ENCODE peak calls at places on chromosome 12, in six cellular contexts. Y is fibroblast of lung; A is CD8-positive, alpha-beta T cell; E is left ventricle myocardium inferior; F is Peyer's patch; J is OCI-LY7. O is an unnamed sample. For H3K4me1, the result is how much of the 10 kb centered on the place peaks cover.

GRCh38 chr12:20214286-20214685 is 154.1 kb upstream of the PDE3A start:
- DNase-seq in Y (peak), A (no peak), E (no peak), F (no peak), J (no peak), O (no peak)

GRCh38 chr12:10235761-10236631 is 23.3 kb downstream of the GABARAPL1 start:
- DNase-seq in Y (peak), A (peak), E (no peak), F (peak), J (peak), O (no peak)

GRCh38 chr12:4742421-4742970 is 22.3 kb downstream of the GALNT8 start:
- DNase-seq in Y (no peak), A (no peak), E (no peak), F (no peak), J (no peak), O (no peak)

GRCh38 chr12:116821291-116821690 is 60.0 kb downstream of the HRK start:
- DNase-seq in Y (no peak), A (no peak), E (no peak), F (no peak), J (no peak), O (no peak)

GRCh38 chr12:12467701-12468218 is 94.9 kb downstream of the DUSP16 start:
- DNase-seq in Y (peak), A (no peak), E (no peak), F (peak), J (no peak), O (peak)

GRCh38 chr12:57227315-57228115 is 2.0 kb upstream of the SHMT2 start:
- DNase-seq in Y (no peak), A (no peak), E (no peak), F (no peak), J (no peak), O (no peak)

GRCh38 chr12:4269279-4269991 is 4.1 kb upstream of the CCND2 start:
- DNase-seq in Y (peak), A (peak), E (peak), F (peak), J (peak), O (peak)

GRCh38 chr12:104485651-104486341 is 29.0 kb downstream of the CHST11 start:
- DNase-seq in Y (no peak), A (peak), E (no peak), F (peak), J (peak), O (no peak)

GRCh38 chr12:87368259-87368658 is 660.9 kb downstream of the C12orf50 start:
- DNase-seq in Y (no peak), A (no peak), E (no peak), F (no peak), J (no peak), O (no peak)

GRCh38 chr12:109589691-109590245 is 16.2 kb downstream of the MVK start:
- DNase-seq in Y (no peak), A (no peak), E (no peak), F (no peak), J (no peak), O (no peak)

DNA sequence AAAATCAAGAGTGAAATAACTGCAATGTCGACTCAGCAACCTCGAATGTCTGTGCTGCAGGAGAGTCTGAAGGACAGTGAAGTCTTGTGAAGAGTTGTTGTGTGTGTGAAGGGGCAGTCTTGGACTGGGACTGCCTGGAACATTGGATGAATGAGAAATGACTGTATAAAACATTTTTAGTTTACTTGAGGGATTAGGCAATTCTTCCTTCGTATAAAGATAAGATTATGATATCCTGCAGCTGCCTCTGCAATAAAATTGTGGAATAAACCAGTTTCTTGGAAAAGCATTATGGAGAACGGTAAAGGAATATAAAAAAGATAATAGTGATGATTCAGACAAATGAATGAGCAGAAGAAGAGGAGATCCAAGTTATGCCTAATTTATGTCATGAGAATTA is 30.9 kb upstream of the LUM start:
- DNase-seq in Y (peak), A (no peak), E (no peak), F (no peak), J (no peak), O (no peak)
- H3K27ac ChIP-seq in Y (peak), A (no peak), E (peak), F (peak), J (no peak), O (no peak)

DNA sequence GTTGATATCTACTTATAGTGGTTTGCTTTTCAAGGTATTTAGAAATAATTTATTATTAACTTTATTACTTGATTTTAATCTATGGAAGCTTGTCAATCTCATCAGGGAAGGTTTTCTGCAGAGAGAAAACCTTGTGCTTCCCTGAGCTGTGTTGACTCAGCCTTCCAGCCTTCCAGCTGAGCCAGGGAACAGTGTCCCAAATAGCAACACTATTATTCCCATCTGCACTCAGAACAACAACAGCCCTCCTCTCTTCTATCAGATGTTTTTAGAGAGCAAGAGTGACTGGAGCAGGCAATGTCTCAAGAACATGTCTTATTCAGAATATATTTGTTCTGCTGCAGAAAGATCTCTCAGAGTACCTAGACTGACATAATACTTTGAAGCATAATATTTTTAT is 389.9 kb upstream of the GARIN6 start:
- DNase-seq in Y (no peak), A (no peak), E (no peak), F (no peak), J (no peak), O (no peak)
- TF ChIP-seq CTCF in Y (no peak), A (no peak), E (no peak), F (no peak), J (no peak), O (no peak)

GRCh38 chr12:120940799-120941198 is 36.6 kb upstream of the SPPL3 start:
- DNase-seq in Y (peak), A (no peak), E (no peak), F (no peak), J (no peak), O (no peak)

GRCh38 chr12:120939523-120939922 is 35.4 kb upstream of the SPPL3 start:
- DNase-seq in Y (no peak), A (no peak), E (peak), F (peak), J (no peak), O (peak)

GRCh38 chr12:120941412-120941811 is 36.9 kb upstream of the HNF1A start:
- DNase-seq in Y (no peak), A (no peak), E (no peak), F (no peak), J (no peak), O (no peak)

GRCh38 chr12:120939954-120940353 is 35.8 kb upstream of the SPPL3 start:
- DNase-seq in Y (no peak), A (no peak), E (no peak), F (no peak), J (no peak), O (no peak)

DNA sequence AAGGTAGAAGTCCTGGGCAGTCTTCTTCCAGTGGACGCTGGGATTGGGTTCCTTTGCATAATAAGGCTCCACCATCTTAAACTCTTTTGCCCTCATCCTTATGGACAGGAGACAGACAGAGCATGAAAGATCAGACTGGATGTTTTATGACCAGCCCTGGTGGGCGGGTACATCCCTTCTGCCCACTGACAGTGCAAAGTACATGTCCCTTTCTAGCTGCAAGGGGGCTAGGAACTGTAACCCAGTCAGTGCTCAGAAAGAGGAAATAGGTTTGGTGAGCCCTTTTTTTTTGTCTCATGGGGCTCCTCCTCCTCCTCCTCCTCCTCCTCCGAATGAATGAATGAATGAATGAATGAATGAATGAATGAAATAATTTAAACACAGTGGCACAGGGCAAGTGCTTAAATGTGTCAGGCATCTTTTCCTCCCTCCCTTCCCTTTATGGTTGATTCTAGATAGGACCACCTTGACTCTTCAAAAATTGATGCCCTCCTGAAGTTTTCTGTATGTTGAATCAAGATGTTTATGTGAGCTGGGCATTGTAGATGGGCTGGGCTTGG is 36.4 kb upstream of the HNF1A start:
- DNase-seq in Y (no peak), A (no peak), E (no peak), F (no peak), J (no peak), O (no peak)
- H3K4me1 ChIP-seq in Y (under half), A (under half), E (under half), F (under half), J (under half), O (under half)

DNA sequence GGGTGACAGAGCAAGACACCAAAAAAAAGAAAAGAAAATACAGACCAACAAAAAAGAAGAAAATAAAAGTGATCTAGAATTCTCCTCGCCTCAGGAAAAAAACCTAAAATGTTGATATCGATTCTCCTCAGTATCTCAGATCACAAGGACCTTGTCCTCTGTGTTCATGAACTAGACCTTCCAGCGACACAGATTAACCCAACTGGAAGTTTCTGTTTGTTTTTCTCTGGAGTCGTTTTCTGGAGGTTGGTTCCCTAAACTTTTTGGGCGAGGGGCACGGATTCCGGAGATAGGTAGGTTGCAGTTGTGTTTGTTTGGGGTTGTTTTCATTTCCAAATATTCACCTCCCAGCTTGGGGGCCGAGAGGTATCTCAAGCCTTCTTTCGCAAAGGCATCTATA is 559 bp upstream of the RFC5 start:
- DNase-seq in Y (no peak), A (no peak), E (no peak), F (no peak), J (no peak), O (no peak)
- H3K27ac ChIP-seq in Y (no peak), A (peak), E (no peak), F (no peak), J (no peak), O (no peak)

DNA sequence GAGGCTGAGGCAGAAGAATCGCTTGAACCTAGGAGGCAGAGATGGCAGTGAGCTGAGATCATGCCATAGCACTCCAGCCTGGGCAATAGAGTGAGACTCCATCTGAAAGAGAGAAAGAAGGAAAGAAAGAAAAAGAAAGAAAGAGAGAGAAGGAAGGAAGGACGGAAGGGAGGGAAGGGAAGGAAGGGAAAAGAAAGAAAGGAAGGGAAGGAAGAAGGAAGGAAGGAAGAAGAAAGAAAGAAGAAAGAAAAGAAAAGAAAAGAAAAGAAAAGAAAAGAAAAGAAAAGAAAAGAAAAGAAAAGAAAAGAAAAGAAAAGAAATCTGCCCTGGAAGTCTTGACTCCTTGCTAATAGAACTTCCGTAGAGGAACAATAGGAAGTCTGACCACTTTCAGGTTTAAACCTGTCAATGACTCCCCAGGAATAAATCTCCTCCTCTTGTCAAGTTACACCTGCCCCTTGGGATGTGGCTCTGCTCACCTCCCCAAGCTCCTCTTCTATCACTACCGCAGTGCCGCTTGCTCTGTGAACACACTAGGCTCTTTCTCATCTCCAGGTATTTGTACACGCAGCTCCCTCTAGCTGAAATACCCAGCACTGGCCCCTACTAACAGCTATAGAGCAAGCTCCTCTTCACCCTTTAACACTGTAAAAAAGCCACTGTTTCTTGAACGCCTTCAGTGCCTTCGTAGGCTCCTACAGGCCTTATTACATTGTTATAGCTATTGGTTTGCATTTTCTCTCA is 773.1 kb upstream of the TBX3 start:
- DNase-seq in Y (no peak), A (no peak), E (no peak), F (no peak), J (no peak), O (no peak)
- TF ChIP-seq CTCF in Y (no peak), A (no peak), E (peak), F (no peak), J (no peak), O (no peak)